ENCODE peak calls at places on chromosomes 5 and 9, in eight cellular contexts. V is astrocyte, E is AG04450, X is brain microvascular endothelial cell, A is B cell, U is OCI-LY7, S is upper lobe of right lung, J is uterus. Y is an unnamed sample.

GRCh38 chr5:159419567-159419966 is 89.3 kb upstream of the IL12B start:
- DNase-seq in X (no peak), A (no peak), J (no peak), S (no peak), E (no peak), U (no peak), V (no peak), Y (peak; percentile 16)

GRCh38 chr5:32027717-32028321 is 146.3 kb downstream of the GOLPH3 start:
- DNase-seq in A (no peak), S (no peak), J (peak; percentile 86), U (no peak), E (peak; percentile 82), V (peak; percentile 97), X (peak; percentile 98), Y (peak; percentile 70)

GRCh38 chr9:108444400-108445358 is 411.1 kb downstream of the ACTL7B start:
- DNase-seq in X (peak; percentile 86), S (no peak), E (peak; percentile 86), U (no peak), V (peak; percentile 95), A (no peak), J (peak; percentile 44), Y (no peak)

GRCh38 chr9:97633859-97634485 is 351 bp downstream of the NCBP1 start:
- DNase-seq in E (no peak), A (no peak), J (no peak), U (peak; percentile 28), S (no peak), V (peak; percentile 4), X (no peak), Y (no peak)

GRCh38 chr5:171750316-171750788 is 35.3 kb upstream of the SMIM23 start:
- DNase-seq in X (peak; percentile 11), J (peak; percentile 47), V (peak; percentile 10), U (peak; percentile 5), E (no peak), A (no peak), S (no peak), Y (peak; percentile 87)

GRCh38 chr5:97046270-97046982 is 96.0 kb downstream of the LIX1 start:
- DNase-seq in X (no peak), V (peak; percentile 8), J (no peak), E (no peak), S (no peak), A (no peak), U (peak; percentile 36), Y (no peak)

GRCh38 chr9:122120672-122121071 is 27.6 kb upstream of the TTLL11 start:
- DNase-seq in U (no peak), S (no peak), V (no peak), E (no peak), A (no peak), X (no peak), J (no peak), Y (no peak)

GRCh38 chr5:19608434-19608833 is 379.6 kb downstream of the CDH18 start:
- DNase-seq in E (no peak), A (no peak), J (no peak), V (peak; percentile 10), U (peak; percentile 29), X (no peak), S (no peak), Y (no peak)

GRCh38 chr5:139251281-139251687 is 42.3 kb upstream of the MATR3 start:
- DNase-seq in X (no peak), J (no peak), V (no peak), E (no peak), S (no peak), U (peak; percentile 67), A (peak; percentile 56), Y (no peak)

GRCh38 chr9:109114670-109115069 is 5.1 kb downstream of the TMEM245 start:
- DNase-seq in J (no peak), X (no peak), U (no peak), V (peak; percentile 72), A (no peak), S (no peak), E (no peak), Y (peak; percentile 64)

GRCh38 chr9:28547469-28547981 is 974.2 kb upstream of the C9orf72 start:
- DNase-seq in S (no peak), A (no peak), U (no peak), J (no peak), X (no peak), E (no peak), V (no peak), Y (no peak)

GRCh38 chr9:93133641-93134017 is 422 bp downstream of the NINJ1 start:
- DNase-seq in A (peak; percentile 77), X (peak; percentile 84), S (peak; percentile 88), J (peak; percentile 88), E (peak; percentile 66), U (no peak), V (peak; percentile 85), Y (peak; percentile 78)

GRCh38 chr5:149932445-149933350 is 11.9 kb downstream of the PDE6A start:
- DNase-seq in V (no peak), A (no peak), S (no peak), E (no peak), X (no peak), J (no peak), U (no peak), Y (peak; percentile 36)

GRCh38 chr9:107810493-107810931 is 320.9 kb upstream of the KLF4 start:
- DNase-seq in J (no peak), X (no peak), S (peak; percentile 66), V (peak; percentile 7), E (no peak), A (no peak), U (no peak), Y (no peak)

GRCh38 chr5:115419794-115420585 is 123.5 kb upstream of the CCDC112 start:
- DNase-seq in S (no peak), A (no peak), U (no peak), J (no peak), V (peak; percentile 97), X (peak; percentile 85), E (peak; percentile 85), Y (no peak)

GRCh38 chr5:69416699-69417098 is 1.8 kb downstream of the MARVELD2 start:
- DNase-seq in V (no peak), U (no peak), A (no peak), S (no peak), E (no peak), X (no peak), J (no peak), Y (no peak)

GRCh38 chr5:146529984-146530383 is 14.0 kb upstream of the GPR151 start:
- DNase-seq in E (no peak), J (no peak), X (no peak), U (no peak), S (no peak), V (no peak), A (no peak), Y (no peak)

GRCh38 chr5:146538441-146538840 is 22.5 kb upstream of the GPR151 start:
- DNase-seq in V (no peak), U (no peak), A (no peak), J (no peak), X (no peak), S (no peak), E (no peak), Y (no peak)

GRCh38 chr5:146528232-146528631 is 12.2 kb upstream of the GPR151 start:
- DNase-seq in V (no peak), A (no peak), J (no peak), E (no peak), S (no peak), X (no peak), U (no peak), Y (no peak)

GRCh38 chr5:146533882-146534281 is 17.9 kb upstream of the GPR151 start:
- DNase-seq in U (no peak), A (no peak), S (no peak), E (no peak), J (no peak), V (no peak), X (no peak), Y (no peak)

DNA sequence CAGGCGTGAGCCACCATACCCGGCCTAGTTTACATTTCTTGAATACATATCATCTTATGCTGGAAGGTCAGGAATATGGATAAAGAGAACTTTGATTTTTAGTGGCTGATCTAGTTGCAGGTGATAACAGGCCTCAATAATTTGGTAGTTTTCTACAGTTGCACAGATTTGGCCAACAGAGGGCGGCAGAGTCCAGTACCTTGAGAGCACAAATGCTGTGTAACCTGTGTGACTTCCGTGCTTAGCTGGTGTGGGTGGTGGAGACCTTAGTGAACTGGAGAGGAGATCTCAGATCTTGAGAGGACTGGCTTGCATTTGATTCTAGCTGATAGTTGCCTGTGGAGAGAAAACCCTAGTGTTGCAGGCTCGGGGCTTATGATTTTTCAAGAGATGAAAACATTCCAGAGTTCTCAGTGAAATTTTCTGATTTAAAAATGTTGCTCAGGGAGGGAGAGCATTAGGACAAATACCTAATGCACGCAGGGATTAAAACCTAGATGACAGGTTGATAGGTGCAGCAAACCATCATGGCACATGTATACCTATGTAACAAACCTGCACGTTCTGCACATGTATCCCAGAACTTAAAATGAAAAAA is 17.4 kb upstream of the GPR151 start:
- DNase-seq in J (peak; percentile 32), X (peak; percentile 56), E (peak; percentile 7), U (peak; percentile 81), A (peak; percentile 38), S (peak; percentile 68), V (peak; percentile 41), Y (peak; percentile 62)
- TF ChIP-seq CTCF in J (peak; percentile 58), X (peak; percentile 93), E (peak; percentile 91), U (peak; percentile 90), A (peak; percentile 82), S (peak; percentile 81), V (peak; percentile 87), Y (peak; percentile 74)

GRCh38 chr5:76016258-76016657 is 66.9 kb upstream of the SV2C start:
- DNase-seq in S (no peak), E (no peak), X (no peak), A (no peak), U (no peak), V (no peak), J (no peak), Y (no peak)
- TF ChIP-seq CTCF in S (no peak), E (peak; percentile 14), X (peak; percentile 26), A (no peak), U (peak; percentile 31), V (no peak), J (no peak), Y (no peak)

DNA sequence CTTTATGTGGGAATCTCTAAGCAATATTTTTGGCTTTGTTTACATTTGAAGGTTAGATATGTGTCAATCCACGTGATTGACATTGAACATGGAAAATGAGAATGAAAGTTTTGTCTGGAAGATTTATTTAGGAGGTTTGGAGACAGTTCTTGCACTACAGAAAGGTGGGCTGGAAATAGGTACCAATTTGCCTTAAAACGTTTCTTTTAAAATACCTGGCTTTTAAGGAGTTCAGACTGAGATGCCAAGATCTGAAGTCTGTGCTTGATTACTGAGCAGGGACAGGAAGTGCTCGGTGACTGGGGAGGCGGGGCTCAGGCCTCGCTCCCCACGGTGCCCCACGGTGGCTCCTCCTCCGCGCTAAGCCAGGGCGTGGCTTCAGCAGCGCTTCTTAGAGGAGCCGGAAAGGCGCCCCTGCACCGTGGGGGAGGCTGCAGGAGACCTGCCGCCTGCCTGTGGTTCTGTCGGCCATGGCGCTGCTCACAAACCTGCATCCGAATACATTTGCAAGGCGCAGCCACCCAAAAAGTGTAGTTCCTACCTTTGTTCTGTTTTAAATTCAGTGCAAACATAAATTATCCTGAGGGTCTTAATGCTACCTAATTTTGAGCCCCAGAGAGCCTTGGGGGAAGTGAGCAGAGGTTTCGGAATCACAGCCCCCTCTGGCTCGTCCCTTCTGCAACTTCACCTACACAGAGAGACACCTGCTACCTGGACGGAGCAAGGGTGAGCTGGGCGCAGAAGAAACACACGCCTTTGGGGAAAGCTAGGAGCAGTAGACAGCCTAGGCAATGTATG is 49.2 kb downstream of the USP20 start:
- DNase-seq in S (peak; percentile 97), A (peak; percentile 92), X (peak; percentile 52), V (peak; percentile 61), J (peak; percentile 84), E (no peak), U (peak; percentile 97), Y (peak; percentile 98)
- TF ChIP-seq CTCF in S (no peak), A (peak; percentile 29), X (no peak), V (no peak), J (no peak), E (no peak), U (peak; percentile 31), Y (no peak)

GRCh38 chr9:1619915-1620705 is 395.0 kb upstream of the SMARCA2 start:
- DNase-seq in X (no peak), V (no peak), U (no peak), S (no peak), A (no peak), E (no peak), J (no peak), Y (no peak)
- TF ChIP-seq CTCF in X (no peak), V (no peak), U (peak; percentile 42), S (peak; percentile 16), A (no peak), E (no peak), J (no peak), Y (no peak)